ENCODE peak calls at places on chromosomes 7 and 10, in nine cellular contexts. H is A549; Q is CD8-positive, alpha-beta memory T cell; C is germinal center; R is activated CD4-positive, CD25-positive, alpha-beta regulatory T cell treated with anti-CD3 and anti-CD28 coated beads, Interleukin-2, amount 50 U/mL, for 16 hours; N is omental fat pad; T is stimulated activated CD4-positive, alpha-beta T cell treated with anti-CD3 and anti-CD28 coated beads, Interleukin-12 subunit alpha, Interleukin-12 subunit beta, amount 100 ng/mL, for 48 hours; P is lower leg skin; X is Daoy. G is an unnamed sample.

GRCh38 chr7:51263631-51264484 is 52.8 kb downstream of the COBL start:
- DNase-seq in C (no peak), P (peak), X (no peak), T (no peak), R (no peak), H (no peak), Q (no peak), N (no peak), G (peak)

GRCh38 chr7:100102950-100103840 is 1.8 kb downstream of the AP4M1 start:
- DNase-seq in H (no peak), R (no peak), X (peak), N (no peak), C (no peak), P (no peak), Q (no peak), T (no peak), G (no peak)

GRCh38 chr7:151428393-151429231 is 11.3 kb downstream of the CRYGN start:
- DNase-seq in T (no peak), P (no peak), H (no peak), X (peak), N (no peak), R (no peak), Q (no peak), C (no peak), G (no peak)

GRCh38 chr10:103931603-103932002 is 13.6 kb upstream of the STN1 start:
- DNase-seq in Q (no peak), N (no peak), X (no peak), T (no peak), P (no peak), C (no peak), R (no peak), H (no peak), G (no peak)

GRCh38 chr7:4882742-4883351 is 669 bp downstream of the RADIL start:
- DNase-seq in H (no peak), N (no peak), Q (no peak), C (no peak), X (no peak), T (no peak), P (no peak), R (no peak), G (no peak)

GRCh38 chr10:29470355-29470705 is 164.4 kb downstream of the SVIL start:
- DNase-seq in Q (no peak), P (no peak), C (no peak), X (no peak), T (peak), H (peak), R (no peak), N (no peak), G (no peak)

GRCh38 chr10:59315465-59315864 is 46.9 kb downstream of the FAM13C start:
- DNase-seq in X (no peak), C (no peak), Q (no peak), H (no peak), P (no peak), N (no peak), T (no peak), R (no peak), G (no peak)

GRCh38 chr7:41508755-41509154 is 194.1 kb downstream of the INHBA start:
- DNase-seq in N (no peak), X (no peak), P (no peak), C (no peak), Q (no peak), H (no peak), R (no peak), T (no peak), G (no peak)

GRCh38 chr10:46277840-46278239 is 9.0 kb upstream of the ANTXRL start:
- DNase-seq in N (no peak), H (no peak), R (no peak), C (no peak), T (no peak), Q (no peak), X (no peak), P (no peak), G (no peak)

GRCh38 chr10:119546009-119546408 is 3.5 kb upstream of the RGS10 start:
- DNase-seq in P (no peak), N (no peak), R (no peak), H (no peak), C (no peak), Q (no peak), X (no peak), T (no peak), G (no peak)

G was measured in T47D.